ENCODE peak calls at places on chromosome 20, in five cellular contexts. S is NB4, E is HepG2, Y is prostate gland, I is testis. O is an unnamed sample.

GRCh38 chr20:57590485-57591288 is 29.5 kb downstream of the ZBP1 start:
- DNase-seq in S (no peak), E (no peak), Y (no peak), I (no peak), O (no peak)

GRCh38 chr20:35311409-35311808 is 19.2 kb upstream of the FAM83C start:
- DNase-seq in S (no peak), E (no peak), Y (no peak), I (no peak), O (peak)

GRCh38 chr20:49400904-49401303 is 81.6 kb downstream of the KCNB1 start:
- DNase-seq in S (no peak), E (no peak), Y (no peak), I (peak), O (no peak)

GRCh38 chr20:16158090-16158975 is 414.9 kb downstream of the KIF16B start:
- DNase-seq in S (peak), E (no peak), Y (no peak), I (no peak), O (no peak)

GRCh38 chr20:14828459-14828858 is 491.0 kb upstream of the FLRT3 start:
- DNase-seq in S (no peak), E (no peak), Y (no peak), I (no peak), O (no peak)

GRCh38 chr20:33541797-33542196 is 51.9 kb downstream of the CBFA2T2 start:
- DNase-seq in S (no peak), E (no peak), Y (no peak), I (no peak), O (no peak)

GRCh38 chr20:11130554-11131166 is 456.9 kb upstream of the JAG1 start:
- DNase-seq in S (no peak), E (no peak), Y (no peak), I (no peak), O (no peak)

GRCh38 chr20:8808180-8808535 is 260.7 kb upstream of the PLCB4 start:
- DNase-seq in S (no peak), E (no peak), Y (no peak), I (peak), O (no peak)

GRCh38 chr20:16922834-16923233 is 174.7 kb downstream of the OTOR start:
- DNase-seq in S (peak), E (no peak), Y (no peak), I (no peak), O (no peak)

GRCh38 chr20:58393299-58393698 is 4.3 kb downstream of the VAPB start:
- DNase-seq in S (no peak), E (no peak), Y (no peak), I (no peak), O (no peak)

GRCh38 chr20:61718361-61718760 is 347.3 kb downstream of the TAF4 start:
- DNase-seq in S (no peak), E (no peak), Y (no peak), I (no peak), O (no peak)

GRCh38 chr20:137668-138131 is 4.7 kb upstream of the DEFB126 start:
- DNase-seq in S (peak), E (peak), Y (no peak), I (peak), O (peak)

GRCh38 chr20:60784321-60784720 is 467.7 kb upstream of the CDH4 start:
- DNase-seq in S (no peak), E (no peak), Y (no peak), I (no peak), O (no peak)

GRCh38 chr20:57760698-57761412 is 51.0 kb upstream of the PMEPA1 start:
- DNase-seq in S (no peak), E (no peak), Y (no peak), I (no peak), O (no peak)

GRCh38 chr20:20864346-20865096 is 152.1 kb upstream of the RALGAPA2 start:
- DNase-seq in S (peak), E (peak), Y (no peak), I (peak), O (peak)

GRCh38 chr20:23149623-23150279 is 63.6 kb upstream of the CD93 start:
- DNase-seq in S (no peak), E (no peak), Y (no peak), I (no peak), O (no peak)

GRCh38 chr20:46959081-46959692 is 64.5 kb downstream of the EYA2 start:
- DNase-seq in S (no peak), E (peak), Y (no peak), I (no peak), O (peak)

GRCh38 chr20:6530254-6530653 is 237.2 kb upstream of the BMP2 start:
- DNase-seq in S (no peak), E (no peak), Y (no peak), I (no peak), O (no peak)

GRCh38 chr20:3074812-3075211 is 3.4 kb downstream of the OXT start:
- DNase-seq in S (no peak), E (no peak), Y (no peak), I (no peak), O (no peak)

GRCh38 chr20:33874129-33874528 is 63.0 kb downstream of the CHMP4B start:
- DNase-seq in S (no peak), E (no peak), Y (no peak), I (no peak), O (no peak)

GRCh38 chr20:53598140-53599038 is 4.8 kb upstream of the ZNF217 start:
- DNase-seq in S (no peak), E (no peak), Y (no peak), I (peak), O (no peak)

GRCh38 chr20:709421-709820 is 33.8 kb upstream of the SCRT2 start:
- DNase-seq in S (no peak), E (no peak), Y (peak), I (peak), O (no peak)

GRCh38 chr20:62794007-62794724 is 2.1 kb upstream of the MRGBP start:
- DNase-seq in S (peak), E (peak), Y (peak), I (peak), O (peak)
- TF ChIP-seq POLR2A in S (peak), E (peak), Y (peak), I (peak), O (peak)

DNA sequence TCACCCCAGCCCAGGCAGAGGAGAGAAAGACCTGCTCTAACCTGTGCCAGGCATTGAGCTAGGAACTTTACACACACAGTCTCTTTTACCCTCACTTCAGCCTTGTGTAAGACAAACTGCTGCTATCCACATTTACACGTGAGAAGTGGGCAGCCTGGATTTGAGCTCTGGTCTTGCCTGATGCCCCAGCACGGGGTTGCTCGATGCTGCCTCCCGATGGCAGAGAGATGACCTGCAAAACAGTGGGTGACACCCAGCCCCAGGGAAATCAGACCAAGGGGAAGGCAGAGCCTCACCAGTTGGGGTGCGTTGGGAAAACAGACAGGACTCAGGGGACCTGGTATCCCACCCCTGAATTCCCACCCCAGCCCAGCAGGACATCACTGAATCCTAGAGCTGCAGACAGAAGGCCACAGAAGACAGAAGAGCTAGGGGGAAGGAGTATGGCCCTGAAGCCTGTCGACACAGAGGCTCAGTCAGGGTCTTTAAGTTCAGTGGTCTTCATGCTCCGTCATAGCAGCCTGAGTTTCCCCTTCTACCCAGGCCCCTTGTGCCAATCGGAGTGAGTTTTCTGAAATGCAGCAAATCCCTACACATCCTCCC is 990 bp downstream of the BPI start:
- DNase-seq in S (peak), E (peak), Y (no peak), I (no peak), O (peak)
- TF ChIP-seq CTCF in S (peak), E (peak), Y (no peak), I (no peak), O (peak)

DNA sequence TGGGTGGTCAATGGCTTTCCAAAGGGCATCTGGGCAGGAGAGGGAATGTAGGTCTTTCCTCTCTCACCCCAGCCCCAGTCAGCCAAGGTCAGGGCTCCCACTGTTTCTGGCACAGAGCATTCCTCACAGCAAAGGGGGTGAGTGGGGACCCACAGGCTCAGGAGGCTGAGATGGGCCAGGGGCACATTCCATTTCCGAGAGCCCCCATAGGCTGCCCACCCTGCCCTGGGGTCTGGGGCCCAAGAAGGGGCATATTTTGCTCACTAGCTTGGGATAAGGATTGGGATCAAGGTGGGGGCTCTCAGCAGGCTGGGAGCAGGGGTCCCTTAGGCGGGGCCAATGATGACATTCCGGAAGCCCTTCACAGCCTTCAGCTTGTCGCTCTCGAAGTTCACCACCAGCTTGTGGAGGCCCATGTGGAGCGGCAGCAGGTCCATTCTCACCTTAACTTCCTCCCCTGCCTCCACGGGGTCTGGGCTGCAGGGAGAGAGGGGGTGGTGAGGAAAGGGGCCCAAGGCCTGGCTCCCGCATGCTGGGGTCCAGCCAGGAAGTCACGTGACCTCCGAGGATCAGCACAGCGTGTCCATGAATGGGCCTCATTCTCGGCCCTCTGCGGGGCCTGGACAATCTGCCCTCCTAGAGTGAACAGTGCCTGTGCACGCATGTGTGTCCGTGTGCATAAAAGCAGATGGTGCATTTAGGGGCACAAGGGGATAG is 35.0 kb downstream of the TGM2 start:
- DNase-seq in S (no peak), E (no peak), Y (no peak), I (no peak), O (no peak)
- H3K4me3 ChIP-seq in S (no peak), E (no peak), Y (no peak), I (no peak), O (no peak)

DNA sequence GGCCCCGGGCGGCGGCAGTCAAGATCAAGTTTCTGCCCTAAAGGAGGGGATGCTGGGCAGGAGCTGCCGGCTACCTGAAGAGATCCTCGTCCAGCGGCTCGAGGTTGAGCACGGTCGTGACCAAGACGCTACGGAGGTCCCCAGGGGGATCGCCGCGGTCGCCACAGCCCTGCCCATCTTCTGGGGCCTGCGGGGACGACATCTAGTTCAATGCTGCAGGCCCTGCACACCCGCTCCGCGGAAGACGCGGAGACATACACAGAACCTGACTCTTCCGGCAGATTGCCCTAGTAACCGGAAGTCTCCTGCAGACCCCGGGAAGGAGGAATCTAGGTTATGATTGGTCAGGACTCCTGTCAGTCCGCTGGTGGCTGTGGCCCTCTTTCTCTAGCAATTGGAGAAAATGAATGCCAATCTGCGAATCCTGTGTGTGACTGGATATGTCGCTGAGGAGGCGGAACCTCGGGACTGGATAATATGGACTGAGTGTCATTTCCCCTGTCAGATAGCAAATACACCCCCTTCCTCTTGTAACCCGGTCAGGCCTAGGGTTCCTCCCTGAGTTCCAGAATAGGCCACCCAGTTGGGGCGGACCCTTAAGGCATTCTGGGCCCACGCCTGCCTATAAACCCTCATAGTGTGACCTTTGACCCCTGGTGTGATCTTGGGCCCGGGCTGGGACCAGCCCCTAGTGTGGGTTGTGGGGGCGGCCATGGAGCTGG is at the start of the genes ACOT8 and ZSWIM3:
- DNase-seq in S (peak), E (peak), Y (peak), I (peak), O (peak)
- TF ChIP-seq POLR2A in S (peak), E (peak), Y (peak), I (no peak), O (peak)

GRCh38 chr20:64069209-64069613 is 6.2 kb downstream of the TCEA2 start:
- DNase-seq in S (no peak), E (no peak), Y (no peak), I (no peak), O (no peak)

GRCh38 chr20:64071341-64072332 is 7.7 kb downstream of the RGS19 start:
- DNase-seq in S (peak), E (no peak), Y (no peak), I (no peak), O (no peak)

GRCh38 chr20:64068381-64069208 is 5.6 kb downstream of the TCEA2 start:
- DNase-seq in S (peak), E (no peak), Y (no peak), I (no peak), O (no peak)

GRCh38 chr20:64070244-64070993 is 7.4 kb downstream of the TCEA2 start:
- DNase-seq in S (peak), E (no peak), Y (no peak), I (no peak), O (no peak)

DNA sequence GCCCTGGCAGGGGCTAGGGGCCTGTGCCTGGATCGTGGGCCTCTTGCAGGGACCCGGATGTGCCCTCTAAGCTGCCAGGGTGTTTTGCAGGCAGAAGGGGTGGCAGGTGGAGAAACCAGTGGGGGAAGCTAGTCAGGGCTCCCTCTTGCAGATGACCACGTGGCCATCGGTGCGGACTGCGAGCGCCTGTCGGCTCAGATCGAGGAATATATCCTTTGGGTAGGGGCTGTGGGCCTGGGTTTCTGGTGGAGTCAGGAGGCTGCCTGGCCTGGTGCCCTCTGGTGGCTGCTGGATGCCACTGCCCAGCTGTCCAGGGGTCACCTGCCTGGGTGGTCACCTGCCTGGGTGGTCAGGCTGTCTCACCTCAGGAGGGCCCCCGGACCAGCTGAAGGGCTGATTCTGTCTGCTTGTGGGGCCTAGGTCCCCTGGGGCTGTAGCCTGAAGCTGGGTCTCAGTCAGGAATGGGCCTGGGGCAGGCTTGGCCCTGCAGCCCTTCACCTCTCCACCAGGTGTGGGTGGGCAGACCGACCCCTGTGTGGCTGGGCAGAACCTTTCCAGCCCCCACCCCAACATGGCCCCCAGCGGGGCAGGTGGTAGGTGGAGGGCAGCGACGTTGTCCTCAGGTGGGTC is 6.7 kb downstream of the TCEA2 start:
- DNase-seq in S (peak), E (peak), Y (no peak), I (peak), O (peak)
- TF ChIP-seq CTCF in S (peak), E (peak), Y (no peak), I (no peak), O (peak)

DNA sequence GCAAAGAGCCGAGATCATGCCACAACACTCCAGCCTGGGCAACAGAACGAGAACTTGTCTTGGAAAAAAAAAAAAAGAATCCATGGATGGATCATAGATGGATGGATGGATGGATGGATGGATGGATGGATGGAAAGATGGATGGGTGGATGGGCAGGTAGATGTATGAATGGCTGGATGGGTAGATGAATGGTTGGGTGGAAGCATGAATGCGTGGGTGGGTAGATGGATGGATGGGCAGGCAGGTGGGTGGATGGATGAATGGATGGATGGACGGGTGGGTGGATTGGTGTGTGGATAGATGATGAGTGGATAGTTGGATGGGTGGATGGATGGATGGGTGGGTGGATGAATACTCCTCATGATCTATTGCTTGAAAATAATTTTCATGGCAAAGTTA is 1.4 kb downstream of the JPH2 start:
- DNase-seq in S (no peak), E (no peak), Y (no peak), I (no peak), O (no peak)
- H3K4me3 ChIP-seq in S (no peak), E (no peak), Y (peak), I (no peak), O (no peak)

GRCh38 chr20:1808101-1808500 is 87.1 kb upstream of the SIRPA start:
- DNase-seq in S (no peak), E (no peak), Y (no peak), I (no peak), O (no peak)

GRCh38 chr20:1807394-1807793 is 87.8 kb upstream of the SIRPA start:
- DNase-seq in S (no peak), E (no peak), Y (no peak), I (no peak), O (no peak)

GRCh38 chr20:1809611-1810510 is 85.3 kb upstream of the SIRPA start:
- DNase-seq in S (no peak), E (no peak), Y (no peak), I (no peak), O (peak)

GRCh38 chr20:1810572-1810925 is 84.7 kb upstream of the SIRPA start:
- DNase-seq in S (no peak), E (no peak), Y (no peak), I (no peak), O (no peak)

DNA sequence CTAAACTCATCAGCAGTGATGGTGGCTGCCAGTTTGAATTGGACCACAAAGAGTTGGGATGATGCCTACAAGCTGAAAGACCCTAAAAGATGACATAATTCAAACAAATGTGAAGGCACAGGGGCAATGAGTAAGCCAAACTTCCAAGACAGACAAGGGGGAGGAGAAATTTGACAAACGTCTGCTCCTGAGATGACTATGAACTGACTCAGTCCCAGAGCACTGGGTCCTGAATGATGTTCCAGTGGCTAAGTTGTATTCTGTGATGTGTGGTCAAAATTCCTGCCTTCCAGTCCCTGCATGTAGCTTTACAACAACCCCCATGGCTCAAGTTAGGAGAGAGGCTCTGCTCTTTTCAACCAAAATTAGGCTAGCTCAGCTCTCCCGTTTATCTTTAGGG is 86.1 kb upstream of the SIRPA start:
- DNase-seq in S (no peak), E (peak), Y (no peak), I (no peak), O (peak)
- TF ChIP-seq POLR2A in S (no peak), E (no peak), Y (no peak), I (no peak), O (no peak)

O was measured in A549.